ENCODE peak calls at places on chromosomes 11 and 22, in six cellular contexts. F is ovary, E is stomach, Q is sigmoid colon, K is transverse colon, Y is SK-N-SH. P is an unnamed sample. For H3K27me3 and H3K4me1, the result is how much of the 10 kb centered on the place peaks cover.

GRCh38 chr11:111373590-111373989 is 5.5 kb downstream of the POU2AF1 start:
- DNase-seq in F (no peak), Q (no peak), Y (no peak), E (no peak), K (no peak), P (no peak)

GRCh38 chr22:37330200-37331033 is 48.1 kb downstream of the CYTH4 start:
- DNase-seq in K (peak), Y (peak), E (peak), F (no peak), Q (no peak), P (no peak)

GRCh38 chr11:68009391-68010000 is 631 bp upstream of the ALDH3B1 start:
- DNase-seq in Y (no peak), F (no peak), E (no peak), K (no peak), Q (no peak), P (no peak)

GRCh38 chr22:49152146-49152929 is 675.3 kb downstream of the BRD1 start:
- DNase-seq in F (no peak), Q (no peak), K (no peak), Y (peak), E (no peak), P (no peak)

GRCh38 chr11:60944504-60945294 is 7.3 kb downstream of the SLC15A3 start:
- DNase-seq in Y (no peak), F (no peak), Q (no peak), E (no peak), K (no peak), P (no peak)

GRCh38 chr11:119757378-119757777 is 28.4 kb upstream of the NECTIN1 start:
- DNase-seq in Y (no peak), E (no peak), Q (no peak), F (no peak), K (no peak), P (no peak)

GRCh38 chr11:20013346-20014066 is 146.8 kb downstream of the DBX1 start:
- DNase-seq in E (no peak), Y (no peak), F (no peak), Q (no peak), K (no peak), P (no peak)

GRCh38 chr11:60720460-60720859 is 4.1 kb upstream of the MS4A18 start:
- DNase-seq in E (no peak), K (no peak), Y (no peak), Q (no peak), F (no peak), P (no peak)

GRCh38 chr22:49958462-49958921 is 2.1 kb upstream of the PIM3 start:
- DNase-seq in K (no peak), F (no peak), Y (no peak), E (peak), Q (peak), P (no peak)

GRCh38 chr11:27183672-27184457 is 143.2 kb downstream of the BBOX1 start:
- DNase-seq in Y (peak), K (peak), E (peak), Q (peak), F (peak), P (peak)

GRCh38 chr22:17284917-17285316 is 65.7 kb upstream of the ADA2 start:
- DNase-seq in K (no peak), F (no peak), Y (no peak), E (no peak), Q (peak), P (no peak)

GRCh38 chr11:2509481-2510001 is 64.7 kb downstream of the KCNQ1 start:
- DNase-seq in E (peak), K (peak), F (peak), Q (peak), Y (peak), P (peak)
- H3K27me3 ChIP-seq in E (under half), K (under half), F (under half), Q (under half), Y (under half), P (under half)

DNA sequence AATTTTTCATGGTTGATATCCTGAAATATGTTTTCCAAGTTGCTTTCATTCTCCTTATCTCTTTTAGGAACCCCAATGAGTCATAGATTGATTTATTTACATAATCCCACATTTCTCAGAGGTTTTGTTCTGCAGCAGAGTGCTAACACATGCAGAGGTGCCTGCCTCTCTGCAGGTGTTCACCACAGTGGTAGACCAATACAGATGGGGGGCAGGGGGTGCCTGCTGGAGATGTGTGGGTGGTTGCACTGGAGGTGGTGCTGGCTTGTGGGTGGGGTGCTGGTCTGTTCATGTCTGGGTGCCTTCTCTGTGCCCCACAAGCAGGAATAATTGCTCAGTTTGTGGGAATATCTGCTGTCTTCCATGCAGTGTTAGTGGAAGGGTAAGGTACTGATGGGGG is 131.1 kb downstream of the JRKL start:
- DNase-seq in Q (no peak), K (no peak), Y (no peak), F (no peak), E (no peak), P (no peak)
- H3K4me1 ChIP-seq in Q (under half), K (under half), Y (under half), F (under half), E (under half), P (under half)

GRCh38 chr11:114171257-114172054 is 111.9 kb downstream of the ZBTB16 start:
- DNase-seq in F (peak), Q (peak), Y (no peak), E (peak), K (peak), P (peak)
- TF ChIP-seq EP300 in F (peak), Q (peak), Y (no peak), E (peak), K (peak), P (peak)

GRCh38 chr11:46382644-46383403 is 1.4 kb downstream of the MDK start:
- DNase-seq in Y (peak), F (no peak), E (no peak), K (no peak), Q (peak), P (no peak)
- H3K27me3 ChIP-seq in Y (under half), F (under half), E (under half), K (under half), Q (half or more), P (under half)

DNA sequence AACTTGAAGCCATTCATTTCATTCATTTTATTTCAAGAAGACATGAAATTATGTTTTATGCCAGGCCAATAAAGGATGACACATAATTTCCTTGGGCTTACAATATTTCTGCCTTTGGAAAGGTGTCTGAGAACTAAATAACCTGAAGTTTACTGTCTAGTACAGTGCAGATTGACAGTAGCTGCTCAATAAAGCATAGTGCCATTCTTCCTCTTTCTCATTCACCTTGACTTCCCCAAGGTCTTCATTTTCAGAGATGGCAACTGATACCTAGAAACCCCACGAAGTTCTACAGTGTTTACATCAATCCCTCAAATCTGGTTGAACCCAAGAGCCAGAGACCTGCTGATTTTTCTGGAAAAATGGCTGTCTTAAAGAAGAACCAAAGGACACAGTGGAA is 144.3 kb upstream of the SYN3 start:
- DNase-seq in F (no peak), E (no peak), K (no peak), Q (no peak), Y (no peak), P (no peak)
- H3K4me1 ChIP-seq in F (under half), E (under half), K (under half), Q (under half), Y (under half), P (under half)

GRCh38 chr11:126624491-126624890 is 269.0 kb downstream of the ST3GAL4 start:
- DNase-seq in K (no peak), Y (no peak), E (no peak), Q (no peak), F (no peak), P (no peak)
- TF ChIP-seq EP300 in K (no peak), Y (no peak), E (no peak), Q (no peak), F (no peak), P (no peak)

DNA sequence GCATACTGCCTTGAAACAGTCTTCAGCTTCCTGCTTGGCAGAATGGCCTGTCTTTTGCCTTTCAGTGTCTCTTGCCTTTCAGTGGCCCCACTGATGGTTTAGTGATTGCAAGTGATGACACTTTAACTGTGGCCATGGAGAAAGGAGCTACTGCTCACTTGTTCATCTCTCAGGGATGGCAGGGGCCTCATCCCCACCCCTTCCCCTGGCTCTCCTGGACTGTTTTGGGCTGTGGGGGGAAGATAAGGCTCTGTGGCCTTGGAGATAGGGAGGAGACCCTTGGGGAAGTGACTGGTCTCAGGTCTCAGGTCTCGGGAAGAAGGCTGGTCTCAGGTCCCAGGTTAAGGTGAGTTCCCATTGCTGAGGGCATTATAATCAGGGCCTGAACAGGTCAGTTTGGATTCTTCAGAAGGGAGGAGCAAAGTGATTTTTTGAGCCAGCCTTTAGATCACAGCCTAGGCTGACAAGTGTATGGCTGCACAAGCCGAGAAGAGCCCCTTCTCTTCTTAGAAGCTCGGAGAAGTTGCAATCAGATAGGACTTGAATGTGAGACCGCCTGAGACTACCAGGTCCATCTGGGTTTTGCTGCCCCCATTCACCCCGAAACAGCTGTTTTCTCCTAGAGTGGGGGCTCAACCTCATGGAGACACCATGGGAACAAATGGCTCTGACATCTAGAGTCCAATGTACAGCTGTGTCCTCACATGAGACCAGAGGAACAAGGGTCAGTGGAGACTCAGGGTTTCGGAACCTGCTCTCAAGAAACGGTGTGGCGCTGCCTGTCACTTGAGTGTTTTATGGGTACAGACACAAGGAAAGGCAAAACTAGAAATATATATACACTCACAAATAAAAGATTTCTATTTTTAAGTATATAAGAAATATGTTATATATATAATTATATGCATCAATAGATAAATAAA is 15.9 kb upstream of the P2RY2 start:
- DNase-seq in K (peak), F (no peak), Q (peak), E (no peak), Y (no peak), P (no peak)
- H3K27me3 ChIP-seq in K (under half), F (under half), Q (under half), E (under half), Y (under half), P (under half)

GRCh38 chr11:932435-932834 is 6.8 kb downstream of the AP2A2 start:
- DNase-seq in E (no peak), F (no peak), Y (no peak), K (no peak), Q (no peak), P (no peak)

GRCh38 chr11:931385-931784 is 5.7 kb downstream of the AP2A2 start:
- DNase-seq in K (no peak), Y (no peak), Q (no peak), E (no peak), F (no peak), P (no peak)

GRCh38 chr11:927871-928270 is 2.2 kb downstream of the AP2A2 start:
- DNase-seq in F (no peak), E (no peak), Q (no peak), Y (no peak), K (peak), P (no peak)

GRCh38 chr11:926341-926916 is 759 bp downstream of the AP2A2 start:
- DNase-seq in Q (no peak), K (peak), Y (peak), E (no peak), F (peak), P (peak)

DNA sequence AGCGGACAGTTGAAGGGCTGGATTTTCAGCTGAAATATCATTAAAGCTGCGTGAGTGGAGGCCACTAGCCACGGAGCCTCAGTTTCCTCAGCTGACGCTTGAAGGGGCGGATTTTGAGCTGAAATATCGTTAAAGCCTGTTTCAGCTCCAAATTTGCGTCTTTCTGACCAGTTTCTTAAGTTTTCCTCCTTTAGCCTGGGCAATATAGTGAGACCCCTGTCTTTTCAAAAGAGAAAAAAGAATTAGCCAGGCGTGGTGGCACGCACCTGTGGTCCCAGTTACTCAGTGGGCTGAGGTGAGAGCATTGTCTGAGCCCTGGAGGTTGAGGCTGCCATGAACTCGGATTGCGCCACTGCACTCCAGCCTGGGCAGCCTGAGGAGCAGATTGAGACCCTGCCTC is 3.7 kb downstream of the AP2A2 start:
- DNase-seq in E (no peak), F (no peak), Y (no peak), K (no peak), Q (no peak), P (no peak)
- H3K4me1 ChIP-seq in E (half or more), F (under half), Y (under half), K (under half), Q (half or more), P (half or more)

DNA sequence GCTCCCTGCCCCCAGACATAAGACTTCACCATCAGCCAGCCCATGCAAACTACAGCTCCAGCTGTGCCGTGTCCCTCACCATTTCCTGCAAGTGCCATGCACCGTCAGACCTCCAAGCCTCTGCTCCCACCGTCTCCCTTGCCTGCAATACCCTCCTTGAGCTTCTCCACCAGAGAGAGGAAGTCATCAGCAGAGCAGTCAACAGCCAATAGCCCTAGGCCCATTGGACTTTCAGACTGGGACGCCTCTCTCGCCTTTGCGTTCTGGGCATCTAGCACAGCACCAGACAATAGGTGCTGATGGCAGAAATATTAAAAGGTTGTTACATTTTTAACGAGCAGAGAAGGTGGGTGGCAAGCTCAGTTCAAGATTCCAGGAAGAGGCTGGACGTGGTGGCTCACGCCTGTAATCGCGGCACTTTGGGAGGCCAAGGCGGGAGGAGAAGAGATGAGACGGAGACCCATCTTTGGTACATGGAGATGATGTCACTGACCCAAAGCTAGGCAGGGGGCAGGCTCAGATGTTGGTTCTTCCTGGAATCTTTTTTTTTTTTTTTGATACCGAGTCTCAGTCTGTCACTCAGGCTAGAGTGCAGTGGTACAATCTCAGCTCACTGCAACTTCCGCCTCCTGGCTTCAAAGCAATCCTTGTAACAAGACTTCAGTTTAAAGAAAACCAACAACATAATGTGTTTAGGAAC is 31.9 kb downstream of the SCGB1A1 start:
- DNase-seq in K (no peak), Y (no peak), Q (no peak), F (no peak), E (no peak), P (no peak)
- TF ChIP-seq EP300 in K (no peak), Y (no peak), Q (no peak), F (no peak), E (no peak), P (no peak)

DNA sequence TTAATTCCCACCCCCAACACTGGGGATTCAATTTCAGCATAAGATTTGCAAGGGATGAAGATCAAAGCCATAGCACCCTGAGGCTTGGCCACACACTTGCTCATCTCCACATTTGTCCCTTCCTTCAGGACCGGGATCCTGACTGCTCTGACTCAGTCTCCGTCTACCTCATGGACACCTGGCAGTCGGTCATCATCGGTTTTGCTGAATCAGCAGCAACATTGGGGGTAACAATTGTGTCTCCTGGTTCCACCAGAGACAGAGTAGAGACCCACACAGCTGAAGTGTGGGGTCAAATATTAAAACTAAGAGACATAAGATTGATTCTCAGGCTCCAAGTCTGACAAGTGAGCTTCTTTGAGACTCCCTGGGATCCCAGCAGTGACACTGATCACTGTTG is 34.6 kb downstream of the GGTLC2 start:
- DNase-seq in Y (no peak), K (no peak), Q (no peak), F (no peak), E (no peak), P (no peak)
- H3K27me3 ChIP-seq in Y (under half), K (under half), Q (under half), F (under half), E (under half), P (under half)